ENCODE peak calls at places on chromosomes 13 and 19, in four cellular contexts. One of them, this sample, is unnamed.
A peak's percentile ranks its signal among the peaks of the same experiment; 100 is the strongest.

GRCh38 chr19:17671906-17672305 is 16.2 kb downstream of the UNC13A start:
- DNase-seq in bronchial epithelial cell: peak; percentile 59
- DNase-seq in kidney epithelial cell: no peak
- DNase-seq in heart right ventricle: no peak
- DNase-seq in this sample: peak; percentile 65

GRCh38 chr13:22161871-22162270 is 491.0 kb downstream of the FGF9 start:
- DNase-seq in bronchial epithelial cell: no peak
- DNase-seq in kidney epithelial cell: no peak
- DNase-seq in heart right ventricle: no peak
- DNase-seq in this sample: no peak

GRCh38 chr13:45623516-45624090 is 8.1 kb upstream of the ERICH6B start:
- DNase-seq in bronchial epithelial cell: peak; percentile 30
- DNase-seq in kidney epithelial cell: no peak
- DNase-seq in heart right ventricle: no peak
- DNase-seq in this sample: peak; percentile 40

GRCh38 chr19:30393729-30394480 is 21.7 kb downstream of the ZNF536 start:
- DNase-seq in bronchial epithelial cell: no peak
- DNase-seq in kidney epithelial cell: no peak
- DNase-seq in heart right ventricle: no peak
- DNase-seq in this sample: no peak

GRCh38 chr19:47779524-47780214 is 1.2 kb downstream of the SELENOW start:
- DNase-seq in bronchial epithelial cell: no peak
- DNase-seq in kidney epithelial cell: no peak
- DNase-seq in heart right ventricle: peak; percentile 87
- DNase-seq in this sample: no peak

GRCh38 chr19:48135411-48135810 is 24.8 kb upstream of the PLA2G4C start:
- DNase-seq in bronchial epithelial cell: no peak
- DNase-seq in kidney epithelial cell: no peak
- DNase-seq in heart right ventricle: no peak
- DNase-seq in this sample: peak; percentile 14

GRCh38 chr13:74695021-74695800 is 561.0 kb upstream of the KLF12 start:
- DNase-seq in bronchial epithelial cell: no peak
- DNase-seq in kidney epithelial cell: no peak
- DNase-seq in heart right ventricle: no peak
- DNase-seq in this sample: no peak

GRCh38 chr13:98239156-98240076 is 62.3 kb upstream of the RNF113B start:
- DNase-seq in bronchial epithelial cell: no peak
- DNase-seq in kidney epithelial cell: no peak
- DNase-seq in heart right ventricle: no peak
- DNase-seq in this sample: no peak

GRCh38 chr19:4066682-4067395 is at the start of gene ZBTB7A:
- DNase-seq in bronchial epithelial cell: peak; percentile 55
- DNase-seq in kidney epithelial cell: no peak
- DNase-seq in heart right ventricle: peak; percentile 91
- DNase-seq in this sample: peak; percentile 71

GRCh38 chr13:20521388-20521787 is 4.3 kb downstream of the CRYL1 start:
- DNase-seq in bronchial epithelial cell: no peak
- DNase-seq in kidney epithelial cell: no peak
- DNase-seq in heart right ventricle: no peak
- DNase-seq in this sample: no peak

GRCh38 chr13:73451120-73452029 is 392.6 kb downstream of the KLF5 start:
- DNase-seq in bronchial epithelial cell: no peak
- DNase-seq in kidney epithelial cell: no peak
- DNase-seq in heart right ventricle: no peak
- DNase-seq in this sample: no peak

GRCh38 chr13:27131202-27131623 is 40.4 kb downstream of the USP12 start:
- DNase-seq in bronchial epithelial cell: peak; percentile 99
- DNase-seq in kidney epithelial cell: peak; percentile 5
- DNase-seq in heart right ventricle: no peak
- DNase-seq in this sample: peak; percentile 90

GRCh38 chr19:30135358-30135757 is 193.3 kb downstream of the URI1 start:
- DNase-seq in bronchial epithelial cell: no peak
- DNase-seq in kidney epithelial cell: no peak
- DNase-seq in heart right ventricle: no peak
- DNase-seq in this sample: no peak

GRCh38 chr13:113945857-113946408 is 27.9 kb downstream of the C13orf46 start:
- DNase-seq in bronchial epithelial cell: no peak
- DNase-seq in kidney epithelial cell: no peak
- DNase-seq in heart right ventricle: no peak
- DNase-seq in this sample: no peak

GRCh38 chr19:1361601-1362384 is 21.9 kb upstream of the NDUFS7 start:
- DNase-seq in bronchial epithelial cell: peak; percentile 29
- DNase-seq in kidney epithelial cell: peak; percentile 42
- DNase-seq in heart right ventricle: no peak
- DNase-seq in this sample: peak; percentile 57

GRCh38 chr13:101474419-101474957 is 22.0 kb downstream of the ITGBL1 start:
- DNase-seq in bronchial epithelial cell: no peak
- DNase-seq in kidney epithelial cell: peak; percentile 42
- DNase-seq in heart right ventricle: no peak
- DNase-seq in this sample: peak; percentile 73

GRCh38 chr13:114257014-114257413 is 22.3 kb downstream of the CDC16 start:
- DNase-seq in bronchial epithelial cell: no peak
- DNase-seq in kidney epithelial cell: no peak
- DNase-seq in heart right ventricle: no peak
- DNase-seq in this sample: no peak

GRCh38 chr13:58097831-58098230 is 466.3 kb downstream of the PCDH17 start:
- DNase-seq in bronchial epithelial cell: no peak
- DNase-seq in kidney epithelial cell: no peak
- DNase-seq in heart right ventricle: no peak
- DNase-seq in this sample: peak; percentile 5

GRCh38 chr13:105165449-105166125 is 1369.9 kb downstream of the EFNB2 start:
- DNase-seq in bronchial epithelial cell: no peak
- DNase-seq in kidney epithelial cell: peak; percentile 7
- DNase-seq in heart right ventricle: no peak
- DNase-seq in this sample: peak; percentile 3

GRCh38 chr13:114167445-114167844 is 11.6 kb upstream of the CFAP97D2 start:
- DNase-seq in bronchial epithelial cell: no peak
- DNase-seq in kidney epithelial cell: no peak
- DNase-seq in heart right ventricle: no peak
- DNase-seq in this sample: no peak

GRCh38 chr13:95168191-95168590 is 133.1 kb downstream of the ABCC4 start:
- DNase-seq in bronchial epithelial cell: no peak
- DNase-seq in kidney epithelial cell: no peak
- DNase-seq in heart right ventricle: no peak
- DNase-seq in this sample: no peak

GRCh38 chr19:6707658-6708018 is 12.8 kb downstream of the C3 start:
- DNase-seq in bronchial epithelial cell: no peak
- DNase-seq in kidney epithelial cell: no peak
- DNase-seq in heart right ventricle: no peak
- DNase-seq in this sample: no peak

GRCh38 chr13:98155475-98156111 is 12.7 kb downstream of the FARP1 start:
- DNase-seq in bronchial epithelial cell: peak; percentile 30
- DNase-seq in kidney epithelial cell: no peak
- DNase-seq in heart right ventricle: peak; percentile 19
- DNase-seq in this sample: peak; percentile 72

GRCh38 chr19:14477417-14478112 is 2.4 kb upstream of the PTGER1 start:
- DNase-seq in bronchial epithelial cell: no peak
- DNase-seq in kidney epithelial cell: no peak
- DNase-seq in heart right ventricle: no peak
- DNase-seq in this sample: no peak

GRCh38 chr13:102597029-102598015 is 536 bp downstream of the TPP2 start:
- DNase-seq in bronchial epithelial cell: no peak
- DNase-seq in kidney epithelial cell: no peak
- DNase-seq in heart right ventricle: peak; percentile 14
- DNase-seq in this sample: peak; percentile 17

GRCh38 chr19:10227215-10227971 is 3.7 kb downstream of the S1PR2 start:
- DNase-seq in bronchial epithelial cell: no peak
- DNase-seq in kidney epithelial cell: no peak
- DNase-seq in heart right ventricle: no peak
- DNase-seq in this sample: no peak

GRCh38 chr13:21670006-21670882 is 629 bp upstream of the FGF9 start:
- DNase-seq in bronchial epithelial cell: no peak
- DNase-seq in kidney epithelial cell: no peak
- DNase-seq in heart right ventricle: peak; percentile 35
- DNase-seq in this sample: peak; percentile 51

GRCh38 chr13:96821971-96822370 is 172.3 kb downstream of the OXGR1 start:
- DNase-seq in bronchial epithelial cell: no peak
- DNase-seq in kidney epithelial cell: no peak
- DNase-seq in heart right ventricle: no peak
- DNase-seq in this sample: no peak

GRCh38 chr19:53507523-53508442 is 30.2 kb upstream of the ZNF331 start:
- DNase-seq in bronchial epithelial cell: no peak
- DNase-seq in kidney epithelial cell: no peak
- DNase-seq in heart right ventricle: no peak
- DNase-seq in this sample: no peak

GRCh38 chr13:26561636-26562537 is 4.4 kb downstream of the WASF3 start:
- DNase-seq in bronchial epithelial cell: peak; percentile 13
- DNase-seq in kidney epithelial cell: no peak
- DNase-seq in heart right ventricle: no peak
- DNase-seq in this sample: no peak

GRCh38 chr19:55654833-55655647 is at the start of gene U2AF2:
- DNase-seq in bronchial epithelial cell: peak; percentile 36
- DNase-seq in kidney epithelial cell: no peak
- DNase-seq in heart right ventricle: peak; percentile 96
- DNase-seq in this sample: peak; percentile 92

GRCh38 chr19:3360494-3361383 is 5.6 kb upstream of the NFIC start:
- DNase-seq in bronchial epithelial cell: no peak
- DNase-seq in kidney epithelial cell: no peak
- DNase-seq in heart right ventricle: peak; percentile 81
- DNase-seq in this sample: peak; percentile 53

GRCh38 chr13:20719783-20720182 is 16.3 kb downstream of the IL17D start:
- DNase-seq in bronchial epithelial cell: no peak
- DNase-seq in kidney epithelial cell: no peak
- DNase-seq in heart right ventricle: no peak
- DNase-seq in this sample: no peak

GRCh38 chr19:39113199-39113598 is 12.4 kb upstream of the PAK4 start:
- DNase-seq in bronchial epithelial cell: no peak
- DNase-seq in kidney epithelial cell: no peak
- DNase-seq in heart right ventricle: no peak
- DNase-seq in this sample: no peak

GRCh38 chr13:97018029-97018819 is 23.9 kb upstream of the OXGR1 start:
- DNase-seq in bronchial epithelial cell: peak; percentile 53
- DNase-seq in kidney epithelial cell: no peak
- DNase-seq in heart right ventricle: peak; percentile 37
- DNase-seq in this sample: peak; percentile 80

GRCh38 chr13:94656766-94657165 is 55.1 kb downstream of the GPR180 start:
- DNase-seq in bronchial epithelial cell: peak; percentile 91
- DNase-seq in kidney epithelial cell: peak; percentile 64
- DNase-seq in heart right ventricle: no peak
- DNase-seq in this sample: peak; percentile 73

GRCh38 chr13:75812751-75813181 is 176.6 kb downstream of the LMO7 start:
- DNase-seq in bronchial epithelial cell: no peak
- DNase-seq in kidney epithelial cell: no peak
- DNase-seq in heart right ventricle: no peak
- DNase-seq in this sample: no peak

GRCh38 chr19:8321760-8322637 is 703 bp downstream of the RPS28 start:
- DNase-seq in bronchial epithelial cell: no peak
- DNase-seq in kidney epithelial cell: no peak
- DNase-seq in heart right ventricle: no peak
- DNase-seq in this sample: no peak

GRCh38 chr19:53957448-53958167 is 5.1 kb upstream of the CACNG8 start:
- DNase-seq in bronchial epithelial cell: no peak
- DNase-seq in kidney epithelial cell: no peak
- DNase-seq in heart right ventricle: no peak
- DNase-seq in this sample: no peak

GRCh38 chr19:821228-821975 is at the start of gene PLPPR3:
- DNase-seq in bronchial epithelial cell: no peak
- DNase-seq in kidney epithelial cell: no peak
- DNase-seq in heart right ventricle: no peak
- DNase-seq in this sample: no peak

GRCh38 chr19:18687740-18688465 is 4.4 kb downstream of the CRTC1 start:
- DNase-seq in bronchial epithelial cell: no peak
- DNase-seq in kidney epithelial cell: no peak
- DNase-seq in heart right ventricle: no peak
- DNase-seq in this sample: no peak
- TF ChIP-seq CTCF in bronchial epithelial cell: no peak
- TF ChIP-seq CTCF in kidney epithelial cell: no peak
- TF ChIP-seq CTCF in heart right ventricle: no peak
- TF ChIP-seq CTCF in this sample: no peak

GRCh38 chr13:109708014-109708617 is 78.3 kb downstream of the IRS2 start:
- DNase-seq in bronchial epithelial cell: no peak
- DNase-seq in kidney epithelial cell: no peak
- DNase-seq in heart right ventricle: no peak
- DNase-seq in this sample: no peak
- TF ChIP-seq CTCF in bronchial epithelial cell: no peak
- TF ChIP-seq CTCF in kidney epithelial cell: no peak
- TF ChIP-seq CTCF in heart right ventricle: no peak
- TF ChIP-seq CTCF in this sample: no peak

DNA sequence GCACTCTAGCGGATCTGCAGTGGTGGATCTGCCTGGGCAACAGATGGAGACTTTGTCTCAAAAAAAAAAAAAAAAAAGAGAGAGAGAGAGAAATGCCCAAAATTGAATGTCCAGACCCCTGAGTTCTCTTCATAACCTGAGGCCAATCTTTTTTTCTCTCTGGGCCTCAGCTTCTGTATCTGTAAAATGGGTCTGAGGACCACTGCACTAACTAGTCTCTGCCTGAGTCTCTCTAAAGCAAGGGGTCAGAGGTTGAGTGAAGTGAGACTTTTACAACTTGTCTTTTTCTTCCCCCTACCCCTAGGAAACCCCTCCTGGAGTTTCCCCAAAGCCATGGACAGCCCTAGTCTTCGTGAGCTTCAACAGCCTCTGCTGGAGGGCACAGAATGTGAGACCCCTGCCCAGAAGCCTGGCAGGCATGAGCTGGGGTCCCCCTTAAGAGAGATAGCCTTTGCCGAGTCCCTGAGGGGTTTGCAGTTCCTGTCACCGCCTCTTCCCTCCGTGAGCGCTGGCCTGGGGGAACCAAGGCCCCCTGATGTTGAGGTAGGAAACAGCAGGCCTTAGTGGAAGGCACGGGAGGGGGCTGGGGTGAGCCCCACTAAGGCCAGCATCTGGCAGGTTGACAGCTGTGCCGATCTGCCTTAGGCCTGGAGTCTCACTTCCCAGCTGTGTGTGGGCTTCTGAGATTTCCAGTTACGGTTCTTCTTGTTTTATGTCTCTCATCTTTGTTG is 1.8 kb downstream of the TMEM91 start:
- DNase-seq in bronchial epithelial cell: no peak
- DNase-seq in kidney epithelial cell: no peak
- DNase-seq in heart right ventricle: no peak
- DNase-seq in this sample: no peak
- TF ChIP-seq CTCF in bronchial epithelial cell: no peak
- TF ChIP-seq CTCF in kidney epithelial cell: peak; percentile 36
- TF ChIP-seq CTCF in heart right ventricle: no peak
- TF ChIP-seq CTCF in this sample: no peak

DNA sequence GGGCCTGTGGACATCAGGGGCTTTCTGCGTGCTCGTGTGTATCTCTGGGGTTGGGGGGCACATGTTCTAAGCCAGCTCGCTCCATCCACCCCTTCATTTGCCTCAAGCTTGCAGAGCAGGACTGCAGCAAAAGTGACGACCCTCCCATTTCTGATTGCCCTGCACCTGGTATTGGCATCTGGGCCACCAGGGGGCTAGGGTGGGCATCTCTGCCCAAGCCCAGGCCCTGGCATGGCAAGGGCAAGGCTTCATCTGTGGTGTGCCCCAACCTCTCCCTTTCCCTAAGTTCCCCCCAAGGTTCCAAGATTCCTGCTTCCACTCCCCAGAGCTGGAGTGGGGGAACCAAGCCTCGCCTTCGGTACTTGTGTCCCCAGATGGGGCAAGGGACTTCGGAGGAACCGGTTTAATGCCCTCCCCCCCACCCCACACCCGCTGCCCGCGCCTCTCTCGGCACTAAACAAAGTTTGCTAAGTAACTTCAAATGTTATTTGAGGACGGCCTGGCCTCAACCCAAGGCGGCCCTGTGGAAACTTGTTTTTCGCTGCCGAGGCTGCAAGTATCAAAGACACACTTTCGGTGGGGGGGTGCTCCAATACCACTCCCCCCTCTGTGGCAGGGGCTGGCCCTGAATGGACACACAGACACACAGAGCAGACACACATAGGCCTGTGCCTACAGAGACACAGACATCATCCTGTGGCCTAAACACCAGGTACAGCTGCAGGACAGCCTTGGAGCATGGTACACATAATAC is 12.2 kb downstream of the NFIX start:
- DNase-seq in bronchial epithelial cell: peak; percentile 50
- DNase-seq in kidney epithelial cell: no peak
- DNase-seq in heart right ventricle: peak; percentile 65
- DNase-seq in this sample: no peak
- TF ChIP-seq CTCF in bronchial epithelial cell: peak; percentile 8
- TF ChIP-seq CTCF in kidney epithelial cell: no peak
- TF ChIP-seq CTCF in heart right ventricle: no peak
- TF ChIP-seq CTCF in this sample: no peak